ENCODE peak calls at places on chromosomes 5 and 9, in five cellular contexts. B, T, P, R and J are unnamed samples. For H3K9me3 and H3K4me1, the result is how much of the 10 kb centered on the place peaks cover.

GRCh38 chr5:157066950-157067349 is 8.0 kb upstream of the HAVCR1 start:
- DNase-seq in B (no peak), T (no peak), P (no peak), R (no peak), J (no peak)

GRCh38 chr9:106799146-106799545 is 63.8 kb upstream of the ZNF462 start:
- DNase-seq in B (no peak), T (no peak), P (no peak), R (no peak), J (no peak)

GRCh38 chr5:50717615-50718014 is 51.2 kb downstream of the PARP8 start:
- DNase-seq in B (no peak), T (no peak), P (no peak), R (no peak), J (no peak)

GRCh38 chr9:81822967-81823366 is 105.3 kb upstream of the SPATA31D4 start:
- DNase-seq in B (no peak), T (no peak), P (no peak), R (no peak), J (no peak)

GRCh38 chr9:99666571-99666970 is 155.1 kb upstream of the NR4A3 start:
- DNase-seq in B (no peak), T (no peak), P (no peak), R (no peak), J (no peak)

GRCh38 chr5:118611332-118611945 is 376.9 kb downstream of the DTWD2 start:
- DNase-seq in B (no peak), T (peak), P (no peak), R (no peak), J (no peak)

GRCh38 chr5:20470997-20471396 is 483.0 kb upstream of the CDH18 start:
- DNase-seq in B (no peak), T (no peak), P (no peak), R (no peak), J (no peak)

GRCh38 chr5:139658928-139659667 is 10.9 kb downstream of the CXXC5 start:
- DNase-seq in B (no peak), T (no peak), P (no peak), R (no peak), J (peak)

GRCh38 chr5:38463634-38464521 is 92.6 kb downstream of the LIFR start:
- DNase-seq in B (peak), T (peak), P (no peak), R (no peak), J (no peak)

GRCh38 chr9:89768650-89769071 is 163.8 kb downstream of the GADD45G start:
- DNase-seq in B (no peak), T (no peak), P (no peak), R (no peak), J (no peak)

GRCh38 chr9:37715991-37716505 is 37.6 kb upstream of the TRMT10B start:
- DNase-seq in B (no peak), T (no peak), P (no peak), R (no peak), J (no peak)

GRCh38 chr5:38734353-38734752 is 111.5 kb upstream of the OSMR start:
- DNase-seq in B (no peak), T (no peak), P (no peak), R (no peak), J (no peak)

GRCh38 chr9:34601883-34602570 is 9.9 kb downstream of the RPP25L start:
- DNase-seq in B (no peak), T (no peak), P (no peak), R (no peak), J (no peak)

GRCh38 chr5:10434392-10434791 is 7.3 kb upstream of the ROPN1L start:
- DNase-seq in B (no peak), T (no peak), P (no peak), R (no peak), J (no peak)

GRCh38 chr5:131998431-131999040 is 12.9 kb downstream of the ACSL6 start:
- DNase-seq in B (no peak), T (no peak), P (no peak), R (no peak), J (no peak)

GRCh38 chr5:72122619-72123018 is 15.3 kb downstream of the MAP1B start:
- DNase-seq in B (no peak), T (no peak), P (no peak), R (no peak), J (no peak)

GRCh38 chr5:141495456-141495811 is 6.6 kb downstream of the PCDHGC5 start:
- DNase-seq in B (no peak), T (no peak), P (no peak), R (no peak), J (no peak)

GRCh38 chr9:105557804-105558610 is at the start of gene FKTN:
- DNase-seq in B (peak), T (peak), P (peak), R (peak), J (peak)

GRCh38 chr9:123020796-123021195 is 12.7 kb upstream of the GPR21 start:
- DNase-seq in B (no peak), T (no peak), P (no peak), R (no peak), J (no peak)

GRCh38 chr9:112887377-112887776 is 3.3 kb downstream of the SLC46A2 start:
- DNase-seq in B (no peak), T (no peak), P (no peak), R (no peak), J (no peak)

GRCh38 chr9:22514866-22515265 is 68.2 kb downstream of the DMRTA1 start:
- DNase-seq in B (no peak), T (no peak), P (no peak), R (no peak), J (no peak)

GRCh38 chr5:135326296-135327240 is 72.5 kb downstream of the MACROH2A1 start:
- DNase-seq in B (no peak), T (no peak), P (no peak), R (no peak), J (no peak)

GRCh38 chr9:92590386-92590785 is 54.6 kb upstream of the ECM2 start:
- DNase-seq in B (peak), T (no peak), P (no peak), R (no peak), J (peak)

GRCh38 chr5:1800470-1801060 is 642 bp upstream of the NDUFS6 start:
- DNase-seq in B (no peak), T (peak), P (no peak), R (peak), J (no peak)

GRCh38 chr5:42813533-42813932 is 1.8 kb upstream of the SELENOP start:
- DNase-seq in B (no peak), T (no peak), P (no peak), R (no peak), J (no peak)

GRCh38 chr9:83199240-83199639 is 136.3 kb upstream of the RASEF start:
- DNase-seq in B (peak), T (peak), P (no peak), R (no peak), J (peak)

GRCh38 chr5:68253612-68254341 is 38.2 kb downstream of the PIK3R1 start:
- DNase-seq in B (no peak), T (no peak), P (no peak), R (no peak), J (no peak)

GRCh38 chr5:34487202-34487879 is 168.8 kb upstream of the RAI14 start:
- DNase-seq in B (no peak), T (no peak), P (no peak), R (no peak), J (peak)

GRCh38 chr9:137313956-137314560 is 12.0 kb upstream of the NRARP start:
- DNase-seq in B (peak), T (no peak), P (no peak), R (no peak), J (peak)

GRCh38 chr9:130846487-130847305 is 11.6 kb downstream of the ABL1 start:
- DNase-seq in B (peak), T (peak), P (no peak), R (no peak), J (no peak)

GRCh38 chr5:136511046-136511445 is 145.7 kb upstream of the TRPC7 start:
- DNase-seq in B (no peak), T (no peak), P (no peak), R (no peak), J (no peak)

GRCh38 chr5:138601444-138601843 is 26.2 kb upstream of the HSPA9 start:
- DNase-seq in B (peak), T (no peak), P (no peak), R (no peak), J (peak)

GRCh38 chr5:92962752-92963151 is 618.3 kb downstream of the NR2F1-AS1 start:
- DNase-seq in B (no peak), T (no peak), P (no peak), R (no peak), J (no peak)

DNA sequence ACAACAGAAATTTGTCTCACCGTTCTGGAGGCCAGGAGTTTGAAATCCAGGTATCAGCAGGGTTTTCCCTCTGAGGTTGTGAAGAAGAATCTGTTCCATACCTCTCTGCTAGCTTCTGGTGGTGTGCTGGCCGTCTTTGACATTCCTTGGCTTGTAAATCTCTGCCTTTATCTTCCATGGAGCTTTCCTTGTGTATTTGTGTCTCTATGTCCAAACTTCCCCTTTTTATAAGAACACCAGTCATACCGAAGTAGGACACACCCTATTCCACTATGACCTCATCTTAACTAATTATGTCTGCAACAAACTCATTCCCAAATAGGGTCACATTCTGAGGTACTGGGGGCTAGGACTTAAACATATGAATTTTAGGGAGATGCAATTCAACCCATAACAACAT is 38.3 kb downstream of the PRKACG start:
- DNase-seq in B (no peak), T (no peak), P (no peak), R (no peak), J (no peak)
- TF ChIP-seq POLR2A in B (no peak), T (no peak), P (no peak), R (no peak), J (no peak)

DNA sequence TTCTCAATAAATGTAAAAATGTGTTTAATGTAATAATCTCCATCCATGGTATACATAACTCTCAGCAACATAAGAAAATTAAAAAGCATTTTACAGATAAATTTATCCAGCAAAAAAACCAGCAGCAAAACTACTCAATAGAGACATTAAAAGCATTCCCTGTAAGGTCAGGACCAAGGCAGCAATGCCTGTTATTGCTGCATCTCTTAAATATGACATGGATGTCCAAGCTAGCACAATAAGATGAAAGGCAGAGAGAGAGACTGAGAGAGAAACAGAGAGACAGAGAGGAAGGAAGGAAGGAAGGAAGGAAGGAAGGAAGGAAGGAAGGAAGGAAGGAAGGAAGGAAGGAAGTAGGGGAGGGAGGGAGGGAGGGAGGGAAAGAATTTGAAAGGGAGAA is 289.0 kb upstream of the PAPPA start:
- DNase-seq in B (no peak), T (no peak), P (no peak), R (no peak), J (no peak)
- H3K9me3 ChIP-seq in B (under half), T (under half), P (under half), R (under half), J (under half)

GRCh38 chr9:127763918-127764384 is 14.5 kb downstream of the SH2D3C start:
- DNase-seq in B (peak), T (no peak), P (no peak), R (no peak), J (no peak)
- H3K4me1 ChIP-seq in B (under half), T (under half), P (under half), R (under half), J (under half)

DNA sequence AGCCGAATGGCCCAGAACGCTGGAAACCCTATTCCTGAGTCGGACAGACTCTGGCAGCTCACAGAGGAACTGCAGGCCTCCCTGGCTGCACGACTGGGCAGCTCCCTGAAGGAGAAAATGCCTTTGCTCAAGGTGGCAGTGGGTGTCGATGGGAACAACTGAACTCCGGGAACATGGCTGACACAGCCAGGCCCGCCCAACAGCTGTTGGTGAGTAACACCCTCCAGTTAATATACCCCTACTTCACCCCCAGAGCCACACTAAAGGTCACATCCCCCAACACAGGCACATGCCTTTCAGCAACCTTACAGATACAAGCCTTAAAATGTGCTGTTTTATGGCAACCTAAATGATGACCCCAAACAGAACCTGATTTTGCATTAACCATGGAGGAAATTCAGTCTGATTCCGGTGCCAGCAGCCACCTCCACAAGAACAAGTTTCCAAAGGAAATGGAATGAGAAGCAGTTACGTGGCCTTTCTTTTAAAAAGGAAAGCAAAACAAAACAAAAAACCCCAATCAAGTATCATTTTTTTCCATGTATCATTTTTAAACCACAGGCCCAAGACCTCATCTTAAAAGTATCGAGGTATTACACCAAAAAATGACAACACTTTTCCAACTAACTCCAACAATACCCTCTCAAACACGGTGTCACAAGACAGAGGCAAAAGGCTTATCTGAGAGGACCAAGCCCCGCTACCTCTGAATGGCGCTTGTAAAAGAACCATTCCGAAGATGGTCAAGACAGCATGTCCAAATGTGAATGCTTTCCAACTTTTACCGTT is 3.1 kb downstream of the KLF9 start:
- DNase-seq in B (peak), T (no peak), P (no peak), R (peak), J (peak)
- TF ChIP-seq POLR2A in B (peak), T (no peak), P (no peak), R (no peak), J (no peak)

DNA sequence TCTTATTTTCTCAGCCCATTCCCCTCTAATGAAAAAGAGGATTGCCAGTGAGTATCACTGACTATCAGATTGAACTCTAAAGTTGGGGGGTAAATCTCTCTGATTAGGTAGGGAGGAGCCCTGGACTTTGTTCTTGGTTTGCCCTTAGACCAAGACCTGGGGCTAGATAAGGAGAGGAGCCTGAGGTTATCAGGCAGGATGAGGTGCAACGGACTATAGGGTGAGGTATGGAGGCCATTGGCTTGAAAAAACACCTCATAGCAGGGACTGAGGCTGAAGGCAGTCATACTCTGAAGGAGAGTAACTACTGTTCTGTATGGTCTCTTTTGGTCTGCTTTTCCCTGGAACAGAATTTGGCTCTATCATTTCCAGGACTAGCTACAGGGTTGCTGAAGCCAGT is 2.5 kb downstream of the TRIM32 start:
- DNase-seq in B (no peak), T (no peak), P (no peak), R (no peak), J (no peak)
- H3K9me3 ChIP-seq in B (under half), T (under half), P (under half), R (under half), J (under half)

GRCh38 chr9:127556871-127557270 is 55.2 kb upstream of the STXBP1 start:
- DNase-seq in B (no peak), T (no peak), P (no peak), R (no peak), J (no peak)
- H3K4me1 ChIP-seq in B (under half), T (half or more), P (half or more), R (half or more), J (half or more)

DNA sequence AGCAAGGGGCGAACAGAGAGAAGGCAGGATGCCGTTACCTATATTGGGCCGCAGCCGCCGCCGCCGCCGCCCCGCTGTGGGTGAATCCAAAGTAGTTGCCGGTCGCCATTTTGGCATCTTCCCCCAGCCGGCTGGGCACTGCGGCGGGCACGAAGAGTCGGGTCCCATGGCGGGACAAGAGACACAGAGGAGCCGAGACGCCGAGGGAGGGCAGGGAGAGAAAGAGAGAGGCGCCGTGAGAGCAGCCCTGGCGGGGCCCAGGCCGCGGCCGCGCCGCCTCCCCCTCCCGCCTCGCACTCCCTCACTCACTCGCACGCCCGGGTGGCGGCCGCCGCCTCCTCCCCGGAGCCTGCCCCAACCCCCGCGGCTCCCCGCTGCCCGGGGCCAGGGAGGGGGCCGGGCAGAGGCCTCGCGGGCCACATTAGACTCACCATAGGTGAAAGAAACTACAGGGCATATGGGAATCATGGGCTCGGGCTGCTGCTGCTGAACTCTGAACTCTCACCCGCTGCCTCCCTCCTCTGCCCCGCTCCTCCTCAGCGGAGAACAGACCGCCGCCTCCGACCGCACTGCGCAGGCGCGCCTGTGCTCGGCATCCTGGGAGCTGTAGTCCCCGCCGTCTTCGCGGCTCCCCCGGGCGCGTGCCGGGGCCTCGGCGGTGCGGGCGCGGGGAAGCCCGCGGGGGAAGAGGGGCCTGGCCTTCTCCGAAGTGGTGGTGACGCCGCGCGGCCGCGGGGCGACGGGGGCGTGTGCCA is at the start of gene ZFR:
- DNase-seq in B (peak), T (peak), P (peak), R (peak), J (peak)
- TF ChIP-seq POLR2A in B (peak), T (peak), P (peak), R (no peak), J (peak)

DNA sequence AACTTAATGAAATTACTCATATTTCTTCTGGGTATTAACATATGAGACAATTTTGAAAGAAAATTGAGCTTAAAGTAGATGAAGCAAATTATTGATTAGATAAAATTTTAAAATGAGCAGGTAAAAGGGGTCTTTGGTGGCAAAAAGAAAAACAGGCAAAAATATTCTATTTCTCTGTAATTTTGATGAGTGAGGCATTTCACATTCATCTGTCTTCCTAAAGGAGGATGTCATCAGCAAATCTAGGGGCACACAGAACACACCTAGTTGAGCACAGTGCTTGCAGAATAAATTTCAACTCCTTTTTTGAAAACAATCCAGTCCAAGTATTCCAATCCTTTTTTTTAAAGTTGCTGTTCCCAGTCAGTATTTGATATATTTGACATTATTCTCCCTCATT is 16.2 kb downstream of the ZNF189 start:
- DNase-seq in B (no peak), T (no peak), P (no peak), R (no peak), J (no peak)
- H3K9me3 ChIP-seq in B (under half), T (half or more), P (under half), R (half or more), J (under half)